ENCODE peak calls at places on chromosome 20, in eight cellular contexts. R, D, P, K, M, S, G and F are unnamed samples.

GRCh38 chr20:382291-383115 is 1.9 kb downstream of the TRIB3 start:
- DNase-seq in R (no peak), D (no peak), P (no peak), K (no peak), M (no peak), S (no peak), G (peak), F (no peak)

GRCh38 chr20:33830371-33830770 is 19.2 kb downstream of the CHMP4B start:
- DNase-seq in D (no peak), K (no peak), M (no peak), S (no peak), G (no peak), P (no peak), R (no peak), F (no peak)

GRCh38 chr20:1820137-1821074 is 74.8 kb upstream of the SIRPA start:
- DNase-seq in K (no peak), M (no peak), S (no peak), D (no peak), R (no peak), P (peak), G (no peak), F (peak)

GRCh38 chr20:59738851-59739250 is 134.5 kb downstream of the PHACTR3 start:
- DNase-seq in D (no peak), G (no peak), S (no peak), R (no peak), K (no peak), M (no peak), P (no peak), F (no peak)

GRCh38 chr20:49724637-49725606 is 11.2 kb upstream of the B4GALT5 start:
- DNase-seq in P (no peak), K (no peak), S (no peak), G (peak), R (no peak), M (no peak), D (no peak), F (peak)

GRCh38 chr20:22560817-22561216 is 23.6 kb downstream of the FOXA2 start:
- DNase-seq in R (peak), D (no peak), P (no peak), S (no peak), M (no peak), K (no peak), G (no peak), F (no peak)

GRCh38 chr20:4491643-4492042 is 230.1 kb upstream of the PRND start:
- DNase-seq in R (no peak), D (no peak), G (no peak), K (no peak), S (no peak), M (no peak), P (no peak), F (no peak)

GRCh38 chr20:50931048-50931305 is 260 bp downstream of the ADNP start:
- DNase-seq in S (no peak), G (no peak), K (no peak), M (no peak), P (no peak), D (no peak), R (no peak), F (no peak)

GRCh38 chr20:8067082-8067481 is 47.5 kb upstream of the TMX4 start:
- DNase-seq in K (no peak), D (no peak), G (no peak), S (no peak), M (no peak), P (no peak), R (no peak), F (no peak)

GRCh38 chr20:47610247-47610944 is 108.7 kb downstream of the NCOA3 start:
- DNase-seq in P (peak), D (peak), M (peak), R (no peak), G (peak), S (no peak), K (peak), F (peak)

GRCh38 chr20:51553897-51554504 is 11.5 kb upstream of the NFATC2 start:
- DNase-seq in S (no peak), R (no peak), K (no peak), P (no peak), D (no peak), G (no peak), M (no peak), F (peak)

GRCh38 chr20:46544576-46544975 is 5.9 kb downstream of the OCSTAMP start:
- DNase-seq in M (no peak), S (no peak), K (no peak), G (no peak), R (no peak), D (no peak), P (no peak), F (no peak)

GRCh38 chr20:8357703-8358102 is 225.6 kb downstream of the PLCB1 start:
- DNase-seq in M (no peak), K (no peak), P (no peak), G (no peak), S (no peak), R (no peak), D (no peak), F (no peak)

GRCh38 chr20:12207875-12208274 is 290.2 kb downstream of the BTBD3 start:
- DNase-seq in P (peak), M (no peak), R (peak), S (peak), K (peak), D (no peak), G (peak), F (peak)

GRCh38 chr20:6838181-6838826 is 70.8 kb downstream of the BMP2 start:
- DNase-seq in M (no peak), G (no peak), P (peak), S (no peak), R (no peak), D (no peak), K (no peak), F (no peak)

GRCh38 chr20:33697129-33697528 is 10.9 kb upstream of the E2F1 start:
- DNase-seq in R (no peak), S (no peak), M (no peak), K (no peak), G (no peak), P (no peak), D (no peak), F (peak)

GRCh38 chr20:10670521-10671220 is 3.1 kb downstream of the JAG1 start:
- DNase-seq in S (no peak), M (no peak), K (no peak), D (no peak), G (no peak), P (no peak), R (no peak), F (no peak)

GRCh38 chr20:2742934-2743559 is 50.5 kb downstream of the EBF4 start:
- DNase-seq in D (peak), G (peak), K (peak), M (no peak), P (peak), R (peak), S (peak), F (peak)

GRCh38 chr20:49471397-49471796 is 11.1 kb downstream of the KCNB1 start:
- DNase-seq in D (no peak), P (no peak), S (no peak), K (no peak), R (no peak), M (no peak), G (peak), F (no peak)

GRCh38 chr20:63288581-63289251 is 4.3 kb upstream of the COL20A1 start:
- DNase-seq in M (no peak), P (no peak), S (no peak), G (no peak), D (no peak), R (no peak), K (no peak), F (no peak)

GRCh38 chr20:36950432-36951197 is 893 bp downstream of the SAMHD1 start:
- DNase-seq in S (no peak), D (peak), K (no peak), R (peak), G (peak), M (no peak), P (peak), F (no peak)

GRCh38 chr20:8749101-8749500 is 319.8 kb upstream of the PLCB4 start:
- DNase-seq in S (no peak), K (no peak), P (no peak), M (no peak), G (no peak), R (no peak), D (no peak), F (peak)

GRCh38 chr20:44706371-44707258 is 8.6 kb upstream of the CCN5 start:
- DNase-seq in P (no peak), R (no peak), G (no peak), D (no peak), K (no peak), M (peak), S (no peak), F (no peak)

GRCh38 chr20:18728165-18728866 is 85.3 kb upstream of the SCP2D1 start:
- DNase-seq in S (no peak), P (no peak), D (no peak), R (no peak), M (no peak), K (no peak), G (no peak), F (no peak)

GRCh38 chr20:11807070-11807741 is 110.5 kb upstream of the BTBD3 start:
- DNase-seq in S (no peak), G (no peak), P (peak), R (no peak), M (no peak), K (peak), D (no peak), F (peak)

GRCh38 chr20:21798384-21798783 is 92.9 kb downstream of the PAX1 start:
- DNase-seq in M (no peak), G (no peak), D (no peak), S (no peak), K (no peak), P (no peak), R (no peak), F (no peak)

GRCh38 chr20:17083738-17084137 is 143.1 kb upstream of the PCSK2 start:
- DNase-seq in D (no peak), S (no peak), M (no peak), K (no peak), R (no peak), G (peak), P (no peak), F (no peak)

GRCh38 chr20:33914871-33915270 is 78.8 kb upstream of the RALY start:
- DNase-seq in D (peak), S (no peak), M (no peak), K (peak), R (no peak), P (peak), G (no peak), F (peak)

GRCh38 chr20:50413088-50413500 is 97.1 kb upstream of the PTPN1 start:
- DNase-seq in S (no peak), R (no peak), P (no peak), G (no peak), D (no peak), K (no peak), M (no peak), F (no peak)

GRCh38 chr20:2659547-2659946 is 4.5 kb downstream of the IDH3B start:
- DNase-seq in K (no peak), M (no peak), D (no peak), S (no peak), G (no peak), P (no peak), R (no peak), F (no peak)

GRCh38 chr20:23782366-23782983 is 31.7 kb upstream of the CST1 start:
- DNase-seq in M (no peak), S (no peak), K (no peak), D (no peak), P (peak), G (peak), R (peak), F (no peak)

GRCh38 chr20:19431308-19431685 is 218.9 kb downstream of the SLC24A3 start:
- DNase-seq in K (no peak), S (no peak), G (no peak), M (no peak), P (no peak), D (no peak), R (no peak), F (no peak)

GRCh38 chr20:35992713-35993335 is 24.4 kb downstream of the CNBD2 start:
- DNase-seq in G (peak), P (peak), R (peak), D (peak), S (no peak), K (no peak), M (no peak), F (peak)

GRCh38 chr20:48698507-48699267 is 129.1 kb downstream of the PREX1 start:
- DNase-seq in M (no peak), G (peak), S (no peak), K (no peak), P (no peak), R (peak), D (no peak), F (no peak)

GRCh38 chr20:50865591-50865990 is 65.6 kb downstream of the ADNP start:
- DNase-seq in P (no peak), K (no peak), D (no peak), S (no peak), M (no peak), G (no peak), R (no peak), F (no peak)

GRCh38 chr20:17614812-17615644 is 45.2 kb downstream of the DSTN start:
- DNase-seq in G (no peak), R (no peak), M (no peak), K (no peak), D (no peak), S (no peak), P (no peak), F (no peak)

GRCh38 chr20:63957004-63957689 is 931 bp upstream of the UCKL1 start:
- DNase-seq in G (peak), R (peak), M (no peak), K (no peak), P (no peak), D (peak), S (peak), F (peak)

GRCh38 chr20:33301192-33301930 is 18.3 kb downstream of the BPIFB1 start:
- DNase-seq in M (no peak), R (no peak), S (no peak), P (peak), D (no peak), K (no peak), G (peak), F (peak)

GRCh38 chr20:9996944-9997343 is 37.8 kb upstream of the ANKEF1 start:
- DNase-seq in R (no peak), M (no peak), K (no peak), S (no peak), G (no peak), D (no peak), P (peak), F (peak)

GRCh38 chr20:60053125-60053812 is 95.0 kb downstream of the CDH26 start:
- DNase-seq in D (no peak), K (no peak), M (no peak), P (no peak), R (no peak), G (no peak), S (no peak), F (no peak)

GRCh38 chr20:58661298-58662141 is 10.4 kb downstream of the STX16 start:
- DNase-seq in R (no peak), S (no peak), P (no peak), D (peak), M (no peak), K (no peak), G (no peak), F (no peak)
- H3K27ac ChIP-seq in R (no peak), S (no peak), P (no peak), D (peak), M (no peak), K (no peak), G (no peak), F (no peak)

DNA sequence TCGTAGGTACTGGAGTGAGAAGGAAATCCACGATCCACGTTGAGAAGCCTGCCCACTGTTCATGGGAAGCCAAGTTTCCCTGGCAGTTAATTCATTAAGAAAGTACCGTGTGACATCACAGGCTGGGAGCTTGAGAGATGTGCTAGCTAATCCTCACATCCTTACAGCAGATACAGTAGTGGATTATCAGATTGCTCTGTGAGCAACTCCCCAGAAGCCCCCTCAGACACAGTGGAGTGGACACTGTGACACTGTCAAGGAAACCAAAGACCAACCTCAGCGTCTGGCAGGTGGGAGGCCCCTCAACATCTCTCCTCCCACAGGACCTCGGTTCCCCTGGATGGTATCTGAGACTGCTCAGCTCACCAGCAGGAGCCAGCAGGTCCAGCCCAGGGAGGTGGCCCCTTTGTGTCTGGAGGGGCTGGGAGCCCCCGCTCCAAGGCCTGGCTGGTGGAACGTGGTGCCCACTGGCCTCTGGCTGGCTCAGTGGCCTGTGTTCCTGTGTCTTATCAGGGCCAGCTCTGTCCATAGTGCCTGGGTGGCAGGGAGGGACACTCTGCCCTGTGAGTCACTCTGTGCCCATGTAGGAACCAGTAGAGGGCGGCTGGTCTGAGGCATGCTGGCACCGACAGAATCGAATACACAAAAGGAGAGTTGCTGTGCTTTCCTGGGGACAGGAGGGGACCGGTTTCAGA is 7.2 kb downstream of the PYGB start:
- DNase-seq in S (no peak), G (peak), P (no peak), M (no peak), D (no peak), R (peak), K (no peak), F (no peak)
- H3K27ac ChIP-seq in S (no peak), G (no peak), P (no peak), M (peak), D (no peak), R (no peak), K (no peak), F (no peak)

DNA sequence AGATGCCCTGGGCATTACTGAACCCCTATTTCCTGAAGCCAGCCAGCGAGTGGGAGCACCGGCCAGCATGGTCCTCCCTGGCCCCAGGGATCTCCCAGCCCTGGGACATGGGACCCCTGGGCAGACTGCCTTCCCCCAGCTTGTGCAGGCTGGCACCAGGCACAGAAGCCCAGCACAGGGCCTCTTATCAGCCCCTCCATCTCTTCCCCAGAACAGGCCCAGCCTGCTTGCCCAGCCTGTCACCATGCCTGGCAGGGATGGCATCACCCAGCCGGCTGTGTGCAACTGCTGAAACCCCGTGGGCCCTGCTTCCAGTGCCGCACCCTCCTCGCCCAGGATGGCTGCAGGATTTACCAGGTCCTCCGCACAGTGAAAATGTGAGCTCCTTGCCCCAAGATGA is 6.1 kb upstream of the OSBPL2 start:
- DNase-seq in G (no peak), S (no peak), K (no peak), P (no peak), R (no peak), D (no peak), M (no peak), F (no peak)
- H3K27ac ChIP-seq in G (no peak), S (no peak), K (no peak), P (no peak), R (no peak), D (no peak), M (no peak), F (no peak)

GRCh38 chr20:43459022-43459942 is 1.6 kb downstream of the SRSF6 start:
- DNase-seq in D (no peak), S (no peak), R (no peak), K (no peak), G (peak), P (peak), M (no peak), F (no peak)
- H3K27ac ChIP-seq in D (no peak), S (no peak), R (no peak), K (no peak), G (no peak), P (no peak), M (peak), F (peak)

GRCh38 chr20:38973107-38973506 is 11.0 kb downstream of the DHX35 start:
- DNase-seq in K (no peak), S (no peak), R (no peak), M (no peak), D (no peak), P (no peak), G (no peak), F (no peak)
- H3K27ac ChIP-seq in K (no peak), S (no peak), R (no peak), M (no peak), D (no peak), P (no peak), G (no peak), F (no peak)

DNA sequence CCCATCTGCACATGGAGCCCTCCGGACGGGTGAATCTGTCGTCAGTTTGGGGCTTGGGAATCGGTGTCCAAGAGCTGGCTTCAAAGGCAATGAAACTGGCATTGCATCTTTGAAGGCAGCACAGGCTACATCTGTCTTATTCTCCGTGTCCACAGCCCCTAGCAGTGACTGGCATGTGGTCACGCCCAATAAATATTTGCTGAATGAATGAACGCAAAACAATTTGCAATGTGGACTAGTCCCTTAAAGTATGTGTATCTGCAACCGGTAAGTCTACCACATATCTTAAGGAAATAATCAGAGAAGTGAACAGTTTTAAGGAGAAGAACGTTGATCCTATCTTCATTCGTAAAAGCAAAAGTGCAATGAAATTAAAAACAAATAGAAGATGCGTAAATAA is 8.0 kb upstream of the PMEPA1 start:
- DNase-seq in D (no peak), K (no peak), R (no peak), S (no peak), M (no peak), G (no peak), P (no peak), F (peak)
- H3K27ac ChIP-seq in D (no peak), K (no peak), R (no peak), S (no peak), M (peak), G (no peak), P (no peak), F (peak)

GRCh38 chr20:53427951-53428350 is 165.7 kb downstream of the ZNF217 start:
- DNase-seq in S (no peak), D (no peak), P (no peak), M (no peak), R (no peak), K (no peak), G (no peak), F (peak)
- H3K27ac ChIP-seq in S (no peak), D (no peak), P (no peak), M (no peak), R (no peak), K (no peak), G (no peak), F (no peak)